ENCODE peak calls at places on chromosomes 2 and 18, in ten cellular contexts. J is SJSA1; O is T-helper 9 cell; K is neural crest cell; M is activated naive CD4-positive, alpha-beta T cell treated with anti-CD3 and anti-CD28 coated beads, Interleukin-2, amount 50 U/mL, for 72 hours; W is astrocyte; D is GM20000; Z is upper lobe of right lung; H is stimulated activated CD8-positive, alpha-beta memory T cell treated with anti-CD3 and anti-CD28 coated beads, Interleukin-7, amount 100 ng/mL, for 24 hours; T is activated CD4-positive, alpha-beta T cell treated with anti-CD3 and anti-CD28 coated beads for 48 hours. S is an unnamed sample.

GRCh38 chr2:55311444-55311870 is 42.4 kb upstream of the MTIF2 start:
- DNase-seq in J (peak; percentile 8), O (no peak), K (no peak), M (peak; percentile 43), W (no peak), D (peak; percentile 39), Z (no peak), H (no peak), T (peak; percentile 65), S (no peak)

GRCh38 chr2:219205981-219206441 is 571 bp upstream of the ZFAND2B start:
- DNase-seq in J (no peak), O (no peak), K (no peak), M (no peak), W (no peak), D (no peak), Z (no peak), H (no peak), T (no peak), S (no peak)

GRCh38 chr2:33214436-33214835 is 262.0 kb upstream of the RASGRP3 start:
- DNase-seq in J (peak; percentile 50), O (no peak), K (no peak), M (no peak), W (peak; percentile 86), D (no peak), Z (no peak), H (no peak), T (peak; percentile 6), S (peak; percentile 83)

GRCh38 chr2:179251865-179252264 is 12.8 kb downstream of the SESTD1 start:
- DNase-seq in J (no peak), O (no peak), K (no peak), M (no peak), W (peak; percentile 17), D (no peak), Z (no peak), H (no peak), T (no peak), S (no peak)

GRCh38 chr18:78538669-78539440 is 440.8 kb upstream of the SALL3 start:
- DNase-seq in J (no peak), O (no peak), K (no peak), M (no peak), W (no peak), D (no peak), Z (no peak), H (no peak), T (no peak), S (no peak)

GRCh38 chr2:43192939-43193651 is 33.3 kb downstream of the ZFP36L2 start:
- DNase-seq in J (no peak), O (no peak), K (no peak), M (no peak), W (no peak), D (no peak), Z (no peak), H (no peak), T (no peak), S (no peak)

GRCh38 chr2:217149087-217149660 is 289.3 kb upstream of the TNP1 start:
- DNase-seq in J (no peak), O (no peak), K (no peak), M (no peak), W (no peak), D (no peak), Z (no peak), H (no peak), T (no peak), S (no peak)

GRCh38 chr2:241965931-241966412 is 96.4 kb downstream of the RTP5 start:
- DNase-seq in J (peak; percentile 95), O (no peak), K (no peak), M (peak; percentile 56), W (peak; percentile 98), D (peak; percentile 80), Z (peak; percentile 61), H (peak; percentile 43), T (peak; percentile 82), S (peak; percentile 89)

GRCh38 chr2:71615769-71616730 is 162.7 kb downstream of the DYSF start:
- DNase-seq in J (no peak), O (no peak), K (no peak), M (no peak), W (no peak), D (no peak), Z (peak; percentile 30), H (no peak), T (no peak), S (no peak)

GRCh38 chr2:118430510-118431187 is 342.4 kb downstream of the INSIG2 start:
- DNase-seq in J (peak; percentile 15), O (no peak), K (no peak), M (no peak), W (peak; percentile 81), D (no peak), Z (no peak), H (no peak), T (no peak), S (no peak)

GRCh38 chr2:230875347-230876315 is 10.9 kb downstream of the ITM2C start:
- DNase-seq in J (no peak), O (no peak), K (no peak), M (no peak), W (no peak), D (no peak), Z (peak; percentile 40), H (no peak), T (no peak), S (no peak)

GRCh38 chr2:64267699-64268098 is 123.5 kb upstream of the PELI1 start:
- DNase-seq in J (no peak), O (no peak), K (no peak), M (no peak), W (peak; percentile 61), D (no peak), Z (no peak), H (no peak), T (no peak), S (no peak)

GRCh38 chr18:61651880-61652268 is 240.9 kb downstream of the RNF152 start:
- DNase-seq in J (no peak), O (no peak), K (no peak), M (no peak), W (no peak), D (no peak), Z (no peak), H (no peak), T (no peak), S (no peak)

GRCh38 chr2:232875256-232876070 is 5.4 kb downstream of the SNORC start:
- DNase-seq in J (no peak), O (no peak), K (no peak), M (no peak), W (no peak), D (peak; percentile 63), Z (peak; percentile 60), H (no peak), T (no peak), S (no peak)